ENCODE peak calls at places on chromosomes 16 and 17, in five cellular contexts. B, K, P, J and U are unnamed samples.

GRCh38 chr17:19755821-19756510 is 7.9 kb upstream of the ALDH3A1 start:
- DNase-seq in J (no peak), K (no peak), B (no peak), P (no peak), U (no peak)

GRCh38 chr17:40525294-40525693 is 23.9 kb upstream of the TNS4 start:
- DNase-seq in J (no peak), K (no peak), P (no peak), B (peak; percentile 56), U (no peak)

GRCh38 chr17:71987634-71988033 is 133.2 kb upstream of the SOX9 start:
- DNase-seq in K (no peak), P (no peak), B (no peak), J (no peak), U (no peak)

GRCh38 chr17:50680126-50680525 is 27.6 kb downstream of the ANKRD40 start:
- DNase-seq in B (no peak), J (no peak), P (no peak), K (no peak), U (no peak)

GRCh38 chr17:73030995-73031394 is 61.5 kb downstream of the SLC39A11 start:
- DNase-seq in K (no peak), J (no peak), P (no peak), B (no peak), U (no peak)

GRCh38 chr17:56733833-56734232 is 99.9 kb downstream of the C17orf67 start:
- DNase-seq in K (no peak), P (no peak), B (no peak), J (no peak), U (no peak)

GRCh38 chr17:8922923-8923322 is 42.6 kb downstream of the PIK3R5 start:
- DNase-seq in J (no peak), B (no peak), K (no peak), P (no peak), U (no peak)

GRCh38 chr17:7122386-7122785 is 7.8 kb upstream of the ASGR2 start:
- DNase-seq in K (no peak), P (no peak), J (peak; percentile 54), B (no peak), U (no peak)

GRCh38 chr16:25596194-25596593 is 95.6 kb upstream of the HS3ST4 start:
- DNase-seq in B (no peak), P (no peak), J (no peak), K (no peak), U (no peak)

GRCh38 chr17:30472238-30472890 is 4.8 kb upstream of the GOSR1 start:
- DNase-seq in P (no peak), K (no peak), B (no peak), J (no peak), U (no peak)

GRCh38 chr17:70254735-70255460 is 85.6 kb downstream of the KCNJ2 start:
- DNase-seq in B (no peak), K (no peak), J (peak; percentile 54), P (no peak), U (no peak)

GRCh38 chr17:2621241-2621640 is 27.8 kb downstream of the PAFAH1B1 start:
- DNase-seq in B (no peak), J (no peak), P (no peak), K (no peak), U (no peak)

GRCh38 chr16:77761204-77761603 is 27.2 kb upstream of the VAT1L start:
- DNase-seq in P (no peak), B (no peak), J (no peak), K (no peak), U (no peak)

GRCh38 chr17:76562734-76563148 is 22.9 kb downstream of the PRCD start:
- DNase-seq in K (peak; percentile 54), B (no peak), P (no peak), J (peak; percentile 50), U (peak; percentile 25)

GRCh38 chr17:44001461-44001920 is 2.9 kb upstream of the NAGS start:
- DNase-seq in P (no peak), B (no peak), J (no peak), K (no peak), U (no peak)

GRCh38 chr17:67349420-67349819 is 17.0 kb downstream of the PSMD12 start:
- DNase-seq in J (no peak), B (no peak), K (no peak), P (no peak), U (no peak)

GRCh38 chr17:36590082-36590481 is 1.6 kb upstream of the DHRS11 start:
- DNase-seq in J (no peak), P (no peak), B (no peak), K (peak; percentile 59), U (peak; percentile 92)

GRCh38 chr17:37736428-37736827 is 8.4 kb downstream of the HNF1B start:
- DNase-seq in K (no peak), P (no peak), J (no peak), B (no peak), U (no peak)

GRCh38 chr17:44830359-44831269 is 527 bp upstream of the GJC1 start:
- DNase-seq in J (peak; percentile 29), P (no peak), K (no peak), B (peak; percentile 59), U (no peak)

GRCh38 chr16:85916141-85916890 is 17.4 kb downstream of the IRF8 start:
- DNase-seq in K (no peak), P (no peak), B (no peak), J (no peak), U (no peak)

GRCh38 chr17:2545393-2545792 is 33.7 kb upstream of the METTL16 start:
- DNase-seq in P (no peak), B (no peak), K (no peak), J (no peak), U (no peak)

GRCh38 chr16:22132801-22133200 is 29.5 kb upstream of the SDR42E2 start:
- DNase-seq in P (no peak), B (no peak), K (no peak), J (no peak), U (no peak)
- TF ChIP-seq MYC in P (no peak), B (no peak), K (no peak), J (no peak), U (no peak)

DNA sequence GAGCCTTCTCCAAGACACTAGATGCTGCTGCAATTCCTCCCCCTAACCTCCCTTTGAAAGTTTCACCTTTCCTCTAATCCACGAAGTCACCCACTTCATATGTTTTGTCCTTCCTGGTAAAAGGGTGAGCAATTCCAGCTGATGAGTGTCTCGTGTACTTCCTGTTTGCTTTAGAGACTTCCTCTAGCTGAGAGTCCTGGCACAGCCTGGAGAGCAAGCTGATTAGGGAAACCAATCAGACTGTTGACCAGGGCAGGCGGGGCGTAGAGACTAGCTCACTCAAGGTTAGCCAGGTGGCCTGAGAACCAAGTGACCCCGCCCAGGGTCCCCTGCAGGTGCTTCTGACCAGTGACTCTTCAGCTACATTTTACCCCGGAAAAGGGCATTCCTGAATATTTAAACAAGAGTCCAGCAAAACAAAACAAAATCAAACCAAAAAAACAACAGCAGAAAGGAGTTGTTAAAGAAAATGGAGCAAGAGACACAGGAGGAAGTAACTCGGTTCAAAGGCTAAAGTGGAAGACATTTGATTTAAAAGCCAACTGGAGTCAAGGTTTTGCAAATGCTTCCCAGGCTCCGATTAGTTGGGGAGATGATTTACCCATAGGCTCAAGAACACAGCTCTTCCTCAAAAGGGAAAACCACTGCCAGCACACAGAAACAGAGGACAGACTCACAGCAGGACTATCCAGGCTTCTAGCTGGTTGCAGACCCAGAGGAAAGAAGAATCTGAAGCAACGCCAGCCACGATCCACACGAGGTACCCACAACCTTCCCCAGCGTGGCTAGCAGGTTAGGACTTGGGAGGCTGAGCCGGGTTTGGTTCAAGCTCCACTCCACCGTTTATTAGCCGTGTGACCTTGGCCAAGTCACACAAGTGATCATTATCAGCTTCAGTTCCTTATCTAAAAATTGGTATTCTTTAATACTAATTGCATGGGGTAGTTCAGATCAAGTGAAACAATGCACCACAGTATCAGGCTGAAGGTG is 13.4 kb downstream of the HSPB9 start:
- DNase-seq in J (peak; percentile 90), B (peak; percentile 77), P (no peak), K (no peak), U (peak; percentile 50)
- TF ChIP-seq MYC in J (no peak), B (no peak), P (no peak), K (no peak), U (no peak)

GRCh38 chr17:27206447-27206846 is 87.5 kb upstream of the WSB1 start:
- DNase-seq in J (no peak), B (peak; percentile 22), K (peak; percentile 20), P (no peak), U (peak; percentile 62)
- TF ChIP-seq MYC in J (no peak), B (no peak), K (no peak), P (no peak), U (no peak)

DNA sequence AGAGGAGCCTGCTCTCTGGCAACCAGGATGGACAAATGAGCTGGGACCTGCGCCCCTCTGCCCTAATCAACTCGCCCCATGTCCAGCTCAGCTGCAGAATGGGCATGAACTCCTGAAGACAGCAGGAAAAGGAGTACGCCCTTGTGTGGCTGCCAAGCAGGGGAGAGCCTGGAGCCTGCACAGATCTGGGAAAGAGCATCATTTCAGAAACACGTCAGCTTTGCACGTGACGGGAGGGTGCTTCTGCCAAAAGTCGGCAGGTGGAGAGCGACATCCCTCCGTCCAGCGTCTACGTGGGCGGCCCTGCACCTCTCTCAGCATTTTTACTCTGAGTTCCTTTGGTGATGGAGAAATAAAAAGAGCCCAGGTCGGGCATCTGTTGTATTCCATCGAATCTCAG is 18.5 kb downstream of the NME3 start:
- DNase-seq in K (no peak), P (no peak), J (no peak), B (no peak), U (no peak)
- TF ChIP-seq MYC in K (no peak), P (no peak), J (no peak), B (no peak), U (no peak)

GRCh38 chr17:15779119-15779518 is 47.0 kb downstream of the TBC1D26 start:
- DNase-seq in K (no peak), B (no peak), J (no peak), P (no peak), U (no peak)

GRCh38 chr17:15780188-15780587 is 48.1 kb downstream of the TBC1D26 start:
- DNase-seq in J (no peak), P (no peak), K (no peak), B (no peak), U (no peak)

GRCh38 chr17:15777297-15777696 is 45.2 kb downstream of the TBC1D26 start:
- DNase-seq in P (no peak), K (no peak), B (no peak), J (no peak), U (no peak)

GRCh38 chr17:15777717-15778116 is 45.6 kb downstream of the TBC1D26 start:
- DNase-seq in B (no peak), J (no peak), K (no peak), P (no peak), U (no peak)

GRCh38 chr17:15782809-15783208 is 50.7 kb downstream of the TBC1D26 start:
- DNase-seq in B (no peak), J (peak; percentile 36), P (no peak), K (no peak), U (no peak)
- TF ChIP-seq MYC in B (no peak), J (no peak), P (no peak), K (no peak), U (no peak)

DNA sequence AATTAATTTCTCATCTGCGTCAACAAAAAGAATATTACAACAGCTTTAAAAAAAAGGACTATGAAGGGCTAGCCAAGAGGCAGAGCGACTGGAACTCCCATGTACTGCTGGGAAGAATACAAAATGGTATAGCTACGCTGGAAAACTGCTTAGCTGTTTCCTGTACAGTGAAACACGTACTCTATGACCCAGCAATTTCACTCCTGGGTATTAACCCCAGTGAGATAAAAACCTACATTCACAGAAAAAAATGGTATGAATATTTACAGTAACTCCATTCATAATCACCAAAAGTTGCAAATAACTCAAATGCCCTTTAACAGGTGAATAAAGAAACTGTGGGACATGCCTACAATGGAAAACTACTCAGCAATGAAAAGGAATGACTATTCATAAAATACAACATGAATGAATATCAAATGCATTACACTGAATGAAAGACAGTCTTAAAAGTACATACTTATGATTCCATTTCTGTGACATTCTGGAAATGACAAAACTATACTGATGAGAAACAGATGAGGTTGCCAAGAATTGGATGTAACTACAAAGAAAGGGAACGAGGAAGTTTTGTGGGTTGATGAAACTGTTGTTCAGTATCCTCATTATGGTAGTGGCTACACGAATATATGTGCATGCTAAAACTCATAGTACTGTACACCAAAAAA is 27.6 kb downstream of the CMTM4 start:
- DNase-seq in B (no peak), J (no peak), P (no peak), K (no peak), U (no peak)
- TF ChIP-seq MYC in B (no peak), J (no peak), P (no peak), K (no peak), U (no peak)